ENCODE peak calls at places on chromosomes 11 and 22, in nine cellular contexts. L is iris pigment epithelial cell; B is dorsolateral prefrontal cortex; I is amniotic epithelial cell; K is skeletal muscle cell; W is Panc1; Q is stimulated activated CD8-positive, alpha-beta memory T cell treated with anti-CD3 and anti-CD28 coated beads, Interleukin-4, amount 100 ng/mL, for 24 hours; Z is activated gamma-delta T cell; T is HEK293T. Y is an unnamed sample.

GRCh38 chr11:65489061-65489705 is 9.7 kb upstream of the MALAT1 start:
- DNase-seq in W (no peak), I (peak), T (no peak), K (no peak), Z (no peak), L (peak), B (no peak), Q (no peak), Y (no peak)

GRCh38 chr11:69306821-69307220 is 12.9 kb downstream of the MYEOV start:
- DNase-seq in I (no peak), L (no peak), Z (no peak), Q (no peak), K (no peak), B (no peak), T (no peak), W (no peak), Y (no peak)

GRCh38 chr11:118115048-118115447 is 28.3 kb upstream of the SMIM35 start:
- DNase-seq in T (no peak), Q (no peak), L (no peak), K (no peak), I (no peak), B (no peak), Z (no peak), W (no peak), Y (no peak)

GRCh38 chr22:32103648-32104326 is 55.3 kb downstream of the C22orf42 start:
- DNase-seq in I (no peak), K (no peak), B (no peak), Q (no peak), L (peak), Z (no peak), T (no peak), W (no peak), Y (no peak)

GRCh38 chr22:37273126-37273845 is 9.0 kb upstream of the CYTH4 start:
- DNase-seq in B (no peak), L (peak), K (no peak), I (peak), W (no peak), Q (no peak), T (no peak), Z (no peak), Y (no peak)

GRCh38 chr11:47995318-47995717 is 15.0 kb downstream of the PTPRJ start:
- DNase-seq in Z (no peak), L (no peak), W (no peak), B (no peak), I (no peak), K (no peak), Q (no peak), T (no peak), Y (no peak)

GRCh38 chr11:20873054-20873453 is 203.7 kb downstream of the NELL1 start:
- DNase-seq in Z (no peak), Q (no peak), I (no peak), B (no peak), T (peak), K (no peak), W (no peak), L (no peak), Y (peak)

GRCh38 chr11:6682591-6682935 is 577 bp downstream of the MRPL17 start:
- DNase-seq in T (no peak), W (no peak), Z (no peak), I (peak), K (no peak), Q (no peak), B (no peak), L (peak), Y (no peak)

GRCh38 chr11:66718320-66718971 is 10.6 kb downstream of the SPTBN2 start:
- DNase-seq in K (no peak), I (peak), W (no peak), L (no peak), Z (no peak), Q (no peak), B (no peak), T (no peak), Y (peak)

GRCh38 chr11:79397252-79397651 is 43.6 kb downstream of the TENM4 start:
- DNase-seq in B (no peak), W (no peak), Z (no peak), T (no peak), L (peak), I (peak), Q (no peak), K (no peak), Y (no peak)

GRCh38 chr11:46315033-46315738 is 32.1 kb upstream of the DGKZ start:
- DNase-seq in T (peak), B (peak), Z (no peak), K (no peak), L (peak), Q (peak), I (peak), W (peak), Y (peak)

Y was measured in body of pancreas.